ENCODE peak calls at places on chromosomes 16 and 17, in eight cellular contexts. K, S, H, W, T, L, G and E are unnamed samples.

GRCh38 chr17:70767102-70767701 is 597.9 kb downstream of the KCNJ2 start:
- DNase-seq in K (no peak), S (no peak), H (peak), W (peak), T (peak), L (no peak), G (peak), E (peak)

GRCh38 chr16:11621920-11622651 is 35.4 kb upstream of the LITAF start:
- DNase-seq in K (no peak), S (no peak), H (no peak), W (no peak), T (peak), L (peak), G (no peak), E (no peak)

GRCh38 chr17:14157822-14158221 is 78.8 kb downstream of the CDRT15 start:
- DNase-seq in K (no peak), S (no peak), H (no peak), W (no peak), T (no peak), L (no peak), G (no peak), E (no peak)

GRCh38 chr16:19595043-19595767 is 39.7 kb downstream of the VPS35L start:
- DNase-seq in K (peak), S (peak), H (peak), W (no peak), T (no peak), L (no peak), G (peak), E (peak)

GRCh38 chr17:81500026-81500425 is 12.6 kb downstream of the ACTG1 start:
- DNase-seq in K (no peak), S (no peak), H (no peak), W (peak), T (no peak), L (no peak), G (no peak), E (no peak)

GRCh38 chr16:2468142-2468724 is 2.9 kb upstream of the NTN3 start:
- DNase-seq in K (peak), S (no peak), H (no peak), W (peak), T (peak), L (no peak), G (peak), E (peak)

GRCh38 chr16:57603110-57604024 is 25.1 kb upstream of the ADGRG1 start:
- DNase-seq in K (no peak), S (no peak), H (no peak), W (no peak), T (no peak), L (no peak), G (no peak), E (no peak)

GRCh38 chr16:1596516-1596915 is 15.4 kb downstream of the IFT140 start:
- DNase-seq in K (no peak), S (no peak), H (no peak), W (no peak), T (no peak), L (no peak), G (no peak), E (no peak)

GRCh38 chr16:9155876-9156275 is 64.4 kb downstream of the HAPSTR1 start:
- DNase-seq in K (no peak), S (no peak), H (no peak), W (no peak), T (no peak), L (no peak), G (no peak), E (no peak)

GRCh38 chr17:65988451-65988850 is 203.5 kb downstream of the CEP112 start:
- DNase-seq in K (no peak), S (no peak), H (no peak), W (no peak), T (no peak), L (no peak), G (no peak), E (no peak)
- TF ChIP-seq CTCF in K (no peak), S (no peak), H (no peak), W (no peak), T (no peak), L (no peak), G (no peak), E (no peak)

DNA sequence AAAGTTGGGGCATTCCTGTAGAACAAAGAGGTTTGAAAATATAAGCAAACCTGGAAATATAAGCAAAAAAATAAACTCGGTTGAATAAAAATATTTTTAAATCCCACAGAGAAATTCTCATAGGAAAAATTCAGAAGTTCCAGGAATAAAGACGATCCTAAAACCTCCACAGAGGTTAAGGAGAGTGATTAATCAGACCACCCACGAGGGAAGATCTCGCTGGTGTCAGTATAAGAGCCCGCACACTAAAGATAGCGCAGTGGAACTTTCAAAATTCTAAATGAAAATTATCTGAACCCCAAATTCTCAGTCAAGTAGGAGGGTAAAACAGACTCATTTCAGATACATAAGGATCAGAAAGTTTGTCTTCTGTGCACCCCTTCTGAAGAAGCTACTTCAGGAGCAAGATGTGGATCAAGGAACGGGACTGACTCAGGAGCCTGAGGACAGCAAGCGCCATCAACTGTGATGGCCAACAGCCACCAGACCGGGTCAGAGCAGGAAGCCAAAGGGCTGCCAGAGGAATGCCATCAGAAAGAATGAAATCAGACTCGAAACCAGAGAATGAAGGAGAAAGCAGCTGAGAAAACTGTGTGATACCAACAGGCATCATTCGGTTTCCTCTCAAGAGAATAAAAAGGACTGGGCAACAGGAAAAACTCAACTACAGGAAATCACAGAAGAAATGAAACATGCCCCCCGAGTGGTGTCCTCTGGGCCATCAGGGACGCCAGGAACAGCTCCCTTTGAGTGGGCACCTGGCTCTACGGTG is 66.9 kb downstream of the CYTH1 start:
- DNase-seq in K (no peak), S (peak), H (no peak), W (no peak), T (peak), L (no peak), G (no peak), E (no peak)
- H3K4me3 ChIP-seq in K (no peak), S (no peak), H (no peak), W (no peak), T (peak), L (no peak), G (no peak), E (no peak)

DNA sequence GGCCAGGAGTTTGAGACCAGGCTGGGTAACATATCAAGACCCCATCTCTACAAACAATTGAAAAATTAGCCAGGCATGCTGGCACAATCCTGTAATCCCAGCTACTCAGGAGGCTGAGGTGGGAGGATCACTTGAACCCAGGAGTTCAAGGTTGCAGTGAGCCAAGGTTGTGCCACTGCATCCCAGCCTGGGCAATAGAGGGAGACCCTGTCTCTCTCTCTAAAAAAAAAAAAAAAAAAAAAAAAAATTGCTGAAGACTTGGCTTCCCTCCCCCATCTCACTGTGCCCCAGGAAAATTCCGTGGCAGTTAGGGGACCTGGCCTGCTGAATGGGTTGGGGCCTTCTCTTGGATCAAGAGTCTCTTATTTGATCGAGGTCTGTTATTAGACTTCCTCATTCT is at the start of gene ODF4:
- DNase-seq in K (no peak), S (no peak), H (no peak), W (no peak), T (no peak), L (no peak), G (no peak), E (no peak)
- TF ChIP-seq CTCF in K (no peak), S (no peak), H (no peak), W (no peak), T (no peak), L (no peak), G (no peak), E (no peak)

DNA sequence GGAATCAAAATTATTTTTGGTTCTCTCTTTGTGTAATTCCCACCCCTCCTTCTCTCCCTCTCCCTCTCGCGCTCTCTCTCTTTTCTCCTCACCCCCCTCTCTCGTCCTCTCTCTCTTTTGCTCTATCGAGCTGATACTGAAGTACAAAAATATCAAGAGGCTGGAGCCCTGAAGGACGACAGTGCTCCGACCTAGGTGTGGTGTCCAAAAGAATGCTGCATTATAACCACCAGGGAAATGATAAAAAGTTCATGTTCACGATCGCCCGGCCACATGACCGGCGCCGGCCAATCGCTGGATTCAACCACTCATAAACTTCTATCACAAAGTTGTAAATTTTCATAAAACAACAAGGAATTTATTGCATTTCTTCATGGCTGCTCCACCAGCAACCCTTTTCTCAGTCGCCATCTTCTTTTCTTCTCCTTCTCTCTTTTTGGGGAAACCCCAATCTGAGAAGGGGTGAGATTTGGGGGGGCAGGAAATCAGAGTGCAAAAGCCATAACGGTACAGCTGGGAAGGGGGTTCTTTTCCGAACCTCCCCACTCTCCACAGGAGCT is at the start of gene HOXB6:
- DNase-seq in K (peak), S (no peak), H (peak), W (no peak), T (no peak), L (no peak), G (no peak), E (no peak)
- H3K4me3 ChIP-seq in K (no peak), S (peak), H (peak), W (no peak), T (no peak), L (peak), G (no peak), E (peak)

GRCh38 chr17:16444258-16444886 is 29.0 kb downstream of the TRPV2 start:
- DNase-seq in K (no peak), S (peak), H (no peak), W (peak), T (peak), L (no peak), G (no peak), E (no peak)
- TF ChIP-seq CTCF in K (no peak), S (no peak), H (no peak), W (no peak), T (no peak), L (no peak), G (no peak), E (no peak)

GRCh38 chr17:78128616-78129384 is at the start of gene TMC6:
- DNase-seq in K (peak), S (peak), H (no peak), W (peak), T (peak), L (peak), G (no peak), E (no peak)

GRCh38 chr17:78127888-78128615 is 503 bp downstream of the TMC6 start:
- DNase-seq in K (no peak), S (peak), H (no peak), W (no peak), T (no peak), L (no peak), G (no peak), E (no peak)

GRCh38 chr17:78130439-78131101 is at the start of gene TMC8:
- DNase-seq in K (no peak), S (peak), H (no peak), W (no peak), T (peak), L (peak), G (no peak), E (no peak)

GRCh38 chr17:78130080-78130438 is 512 bp upstream of the TMC8 start:
- DNase-seq in K (no peak), S (no peak), H (no peak), W (no peak), T (no peak), L (no peak), G (no peak), E (no peak)

GRCh38 chr17:78129385-78130079 is 977 bp upstream of the TMC6 start:
- DNase-seq in K (no peak), S (no peak), H (no peak), W (no peak), T (no peak), L (no peak), G (no peak), E (no peak)
- H3K4me3 ChIP-seq in K (no peak), S (no peak), H (no peak), W (peak), T (peak), L (no peak), G (no peak), E (no peak)

GRCh38 chr16:89344846-89345577 is 127.5 kb downstream of the ZNF778 start:
- DNase-seq in K (no peak), S (no peak), H (no peak), W (no peak), T (no peak), L (peak), G (no peak), E (no peak)
- TF ChIP-seq CTCF in K (no peak), S (no peak), H (no peak), W (no peak), T (no peak), L (no peak), G (no peak), E (no peak)

GRCh38 chr16:65481956-65482355 is 360.1 kb upstream of the CDH11 start:
- DNase-seq in K (no peak), S (no peak), H (no peak), W (no peak), T (no peak), L (no peak), G (no peak), E (no peak)
- H3K4me3 ChIP-seq in K (no peak), S (no peak), H (no peak), W (no peak), T (no peak), L (no peak), G (no peak), E (no peak)

DNA sequence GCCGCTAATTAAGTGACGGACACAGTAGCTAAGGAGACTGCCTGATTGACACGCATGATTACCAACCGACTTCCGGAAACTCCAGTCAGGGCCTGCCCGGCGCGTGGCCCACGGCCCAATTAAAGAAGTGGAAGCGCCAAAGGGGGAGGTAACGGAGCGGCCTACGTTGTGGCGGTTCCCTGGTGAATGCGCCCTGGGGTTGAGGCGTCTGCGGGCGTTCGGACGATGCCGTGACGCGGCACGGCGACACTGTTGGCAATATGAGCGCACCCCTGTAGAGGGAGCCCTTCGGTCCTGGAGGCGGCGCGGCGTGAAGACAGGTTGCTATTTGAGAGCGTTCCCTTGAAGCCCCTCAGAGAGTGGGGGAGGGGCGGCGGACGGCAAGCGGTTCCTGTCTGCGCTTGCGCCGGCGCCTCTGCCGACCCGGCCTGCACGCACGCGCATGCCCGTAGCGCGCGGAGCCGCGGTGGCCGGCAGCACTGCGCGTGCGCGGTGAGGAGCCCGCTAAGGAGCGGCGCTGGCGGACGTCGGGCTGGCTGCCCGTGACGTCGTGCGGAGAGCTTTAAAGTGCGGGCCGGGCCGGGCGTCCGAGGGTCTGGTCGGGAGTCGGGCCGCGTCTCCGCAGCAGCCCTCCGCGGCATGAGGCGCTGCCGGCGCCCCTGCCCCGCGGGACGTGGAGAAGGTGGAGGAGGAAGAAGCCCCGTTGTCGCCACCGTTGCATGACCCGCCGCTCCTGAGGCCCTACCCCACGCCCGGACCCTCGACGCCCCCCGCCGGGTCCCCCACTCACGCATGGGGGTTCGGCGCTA is at the start of gene ALKBH5:
- DNase-seq in K (peak), S (peak), H (peak), W (peak), T (peak), L (peak), G (peak), E (peak)
- TF ChIP-seq CTCF in K (peak), S (no peak), H (peak), W (peak), T (peak), L (peak), G (peak), E (peak)